ENCODE peak calls at places on chromosomes 12 and 14, in nine cellular contexts. N, U, R, F, B, I, L, P and D are unnamed samples.

GRCh38 chr14:66613344-66613743 is 105.4 kb downstream of the GPHN start:
- DNase-seq in I (no peak), R (no peak), L (no peak), F (no peak), U (no peak), N (no peak), P (no peak), B (no peak), D (no peak)

GRCh38 chr14:61355892-61356325 is 34.5 kb downstream of the PRKCH start:
- DNase-seq in U (peak; percentile 94), B (no peak), P (no peak), L (peak; percentile 74), I (peak; percentile 55), F (no peak), N (no peak), R (peak; percentile 64), D (peak; percentile 74)

GRCh38 chr12:42568952-42569916 is 20.3 kb downstream of the PRICKLE1 start:
- DNase-seq in N (no peak), U (peak; percentile 48), F (peak; percentile 47), L (no peak), P (no peak), B (no peak), R (no peak), I (peak; percentile 64), D (no peak)

GRCh38 chr12:20946732-20947131 is 136.2 kb downstream of the SLCO1B3 start:
- DNase-seq in P (no peak), B (peak; percentile 36), I (peak; percentile 1), L (no peak), R (no peak), N (no peak), U (no peak), F (no peak), D (no peak)

GRCh38 chr14:51442513-51443175 is 202.6 kb downstream of the TMX1 start:
- DNase-seq in P (no peak), U (peak; percentile 94), I (peak; percentile 99), L (peak; percentile 59), B (no peak), F (no peak), R (no peak), N (no peak), D (no peak)

GRCh38 chr12:69321356-69321755 is 26.8 kb upstream of the LYZ start:
- DNase-seq in N (no peak), I (no peak), B (no peak), P (no peak), U (no peak), F (no peak), L (no peak), R (no peak), D (no peak)

GRCh38 chr12:18332173-18332572 is 70.9 kb downstream of the PIK3C2G start:
- DNase-seq in R (no peak), I (no peak), U (no peak), F (no peak), P (no peak), N (no peak), L (no peak), B (no peak), D (no peak)

GRCh38 chr14:106459971-106460730 is 933.8 kb downstream of the TMEM121 start:
- DNase-seq in P (peak; percentile 67), U (no peak), R (no peak), I (no peak), F (no peak), N (no peak), L (no peak), B (no peak), D (no peak)

GRCh38 chr12:89634508-89634907 is 74.1 kb downstream of the ATP2B1 start:
- DNase-seq in N (no peak), R (no peak), B (no peak), L (no peak), F (no peak), U (no peak), P (no peak), I (no peak), D (no peak)

GRCh38 chr12:50603817-50604639 is 99.2 kb downstream of the DIP2B start:
- DNase-seq in P (no peak), B (no peak), I (peak; percentile 91), F (peak; percentile 50), N (no peak), L (no peak), U (no peak), R (no peak), D (no peak)
- TF ChIP-seq CTCF in P (no peak), B (no peak), I (no peak), F (no peak), N (no peak), L (no peak), U (no peak), R (no peak), D (no peak)

GRCh38 chr12:48061943-48062719 is 43.7 kb downstream of the SENP1 start:
- DNase-seq in R (no peak), I (peak; percentile 6), F (no peak), L (no peak), B (no peak), P (no peak), U (peak; percentile 14), N (no peak), D (no peak)
- TF ChIP-seq CTCF in R (no peak), I (no peak), F (no peak), L (no peak), B (no peak), P (no peak), U (peak; percentile 35), N (no peak), D (peak; percentile 65)

GRCh38 chr12:91913124-91913523 is 232.5 kb downstream of the BTG1 start:
- DNase-seq in N (no peak), F (no peak), I (no peak), R (no peak), P (no peak), L (no peak), B (no peak), U (no peak), D (no peak)

GRCh38 chr12:91912178-91912577 is 233.5 kb downstream of the BTG1 start:
- DNase-seq in N (no peak), P (no peak), I (no peak), U (no peak), L (no peak), F (no peak), B (no peak), R (no peak), D (no peak)

GRCh38 chr12:91914701-91915100 is 230.9 kb downstream of the BTG1 start:
- DNase-seq in N (no peak), U (no peak), L (no peak), F (no peak), B (no peak), I (no peak), P (no peak), R (no peak), D (no peak)

GRCh38 chr12:91913651-91914050 is 232.0 kb downstream of the BTG1 start:
- DNase-seq in R (no peak), U (no peak), L (no peak), N (no peak), F (no peak), P (no peak), B (no peak), I (no peak), D (no peak)

GRCh38 chr12:91910871-91911388 is 234.7 kb downstream of the BTG1 start:
- DNase-seq in L (no peak), N (no peak), I (no peak), F (no peak), R (no peak), U (no peak), B (no peak), P (no peak), D (no peak)
- TF ChIP-seq CTCF in L (no peak), N (no peak), I (no peak), F (no peak), R (no peak), U (no peak), B (no peak), P (no peak), D (no peak)

DNA sequence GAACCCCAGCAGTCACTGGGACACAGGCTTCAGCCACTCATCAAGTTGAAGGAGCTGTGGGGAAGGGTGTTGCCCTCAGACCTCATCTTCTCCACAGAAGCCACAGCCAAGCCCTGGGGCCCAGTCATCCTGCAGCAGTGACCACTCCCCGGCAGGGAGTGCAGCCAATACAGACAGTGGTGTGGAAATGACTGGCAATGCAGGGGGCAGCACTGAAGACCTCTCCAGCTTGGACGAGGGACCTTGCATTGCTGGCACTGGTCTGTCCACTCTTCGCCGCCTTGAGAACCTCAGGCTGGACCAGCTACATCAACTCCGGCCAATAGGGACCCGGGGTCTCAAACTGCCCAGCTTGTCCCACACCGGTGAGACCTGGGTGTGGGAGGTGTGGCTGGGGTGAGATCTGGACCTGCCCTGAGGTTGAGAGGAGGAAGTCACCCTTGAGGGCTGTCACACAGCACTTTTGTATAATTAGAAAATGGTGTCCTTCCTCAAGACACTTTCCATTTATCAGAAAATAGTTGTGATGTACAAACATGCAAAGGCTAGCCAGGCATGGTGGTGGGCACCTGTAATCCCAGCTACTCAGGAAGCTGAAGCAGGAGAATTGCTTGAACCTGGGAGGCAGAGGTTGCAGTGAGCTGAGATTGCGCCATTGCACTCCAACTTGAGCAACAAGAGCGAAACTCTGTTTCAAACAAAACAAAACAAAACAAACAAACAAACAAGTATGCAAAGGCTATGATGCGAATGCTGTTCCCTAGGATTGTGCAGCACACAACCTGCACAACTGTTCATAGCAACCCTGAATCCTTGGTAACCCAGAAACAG is 10.0 kb downstream of the GLI1 start:
- DNase-seq in L (no peak), P (no peak), I (no peak), B (no peak), N (peak; percentile 9), R (no peak), F (no peak), U (no peak), D (no peak)
- TF ChIP-seq CTCF in L (no peak), P (no peak), I (no peak), B (no peak), N (no peak), R (no peak), F (no peak), U (no peak), D (no peak)

GRCh38 chr12:5692850-5693249 is 252.2 kb downstream of the ANO2 start:
- DNase-seq in F (no peak), B (no peak), U (no peak), P (no peak), L (no peak), R (no peak), I (no peak), N (no peak), D (no peak)

GRCh38 chr12:5690240-5690639 is 254.8 kb downstream of the ANO2 start:
- DNase-seq in L (no peak), U (no peak), N (no peak), F (no peak), I (no peak), P (no peak), B (no peak), R (no peak), D (no peak)

GRCh38 chr12:5691943-5692342 is 253.1 kb downstream of the ANO2 start:
- DNase-seq in P (no peak), F (peak; percentile 23), B (no peak), I (no peak), U (no peak), R (no peak), N (no peak), L (no peak), D (no peak)

GRCh38 chr12:5688226-5688625 is 256.3 kb downstream of the NTF3 start:
- DNase-seq in P (no peak), R (no peak), I (no peak), U (no peak), F (no peak), B (no peak), N (no peak), L (no peak), D (no peak)

GRCh38 chr12:5689773-5690172 is 255.3 kb downstream of the ANO2 start:
- DNase-seq in F (no peak), N (no peak), R (no peak), P (no peak), I (no peak), B (no peak), L (no peak), U (no peak), D (no peak)
- TF ChIP-seq CTCF in F (no peak), N (no peak), R (no peak), P (no peak), I (no peak), B (no peak), L (no peak), U (no peak), D (no peak)